ENCODE peak calls at places on chromosomes 11 and 22, in six cellular contexts. H is SK-N-SH, F is GM23338, R is MM.1S, K is GM23248, Y is PC-3. T is an unnamed sample. For H3F3A, the result is how much of the 10 kb centered on the place peaks cover.

GRCh38 chr22:33917744-33918406 is 2.4 kb downstream of the LARGE1 start:
- DNase-seq in H (peak), F (peak), R (peak), K (peak), Y (no peak), T (peak)

GRCh38 chr11:133606122-133606521 is 73.8 kb upstream of the OPCML start:
- DNase-seq in H (no peak), F (no peak), R (no peak), K (no peak), Y (no peak), T (no peak)

GRCh38 chr11:44855138-44855849 is 95.4 kb downstream of the TP53I11 start:
- DNase-seq in H (no peak), F (no peak), R (no peak), K (peak), Y (peak), T (no peak)

GRCh38 chr11:75625970-75626691 is 42.7 kb downstream of the MAP6 start:
- DNase-seq in H (no peak), F (no peak), R (no peak), K (peak), Y (peak), T (no peak)

GRCh38 chr22:46007848-46008261 is 30.9 kb upstream of the WNT7B start:
- DNase-seq in H (peak), F (no peak), R (no peak), K (peak), Y (no peak), T (no peak)

GRCh38 chr11:33857924-33858323 is 34.0 kb downstream of the LMO2 start:
- DNase-seq in H (peak), F (peak), R (peak), K (peak), Y (peak), T (peak)

GRCh38 chr22:44369241-44369652 is 56.5 kb upstream of the SHISAL1 start:
- DNase-seq in H (no peak), F (peak), R (no peak), K (no peak), Y (no peak), T (peak)

GRCh38 chr11:111918390-111919256 is at the start of gene C11orf52:
- DNase-seq in H (no peak), F (peak), R (peak), K (peak), Y (peak), T (peak)

GRCh38 chr11:2120359-2121100 is 18.7 kb downstream of the IGF2 start:
- DNase-seq in H (peak), F (peak), R (no peak), K (no peak), Y (no peak), T (no peak)

GRCh38 chr22:42343551-42344081 is 73.2 kb upstream of the TCF20 start:
- DNase-seq in H (peak), F (peak), R (no peak), K (peak), Y (peak), T (peak)

GRCh38 chr22:35616043-35616442 is 1.1 kb downstream of the MB start:
- DNase-seq in H (no peak), F (no peak), R (no peak), K (no peak), Y (no peak), T (no peak)

GRCh38 chr11:35012467-35013191 is 96.2 kb downstream of the PDHX start:
- DNase-seq in H (no peak), F (no peak), R (peak), K (no peak), Y (no peak), T (no peak)

GRCh38 chr11:35011389-35011788 is 95.0 kb downstream of the PDHX start:
- DNase-seq in H (no peak), F (no peak), R (no peak), K (peak), Y (peak), T (no peak)

GRCh38 chr11:35010656-35011055 is 94.2 kb downstream of the PDHX start:
- DNase-seq in H (no peak), F (peak), R (no peak), K (no peak), Y (no peak), T (no peak)

GRCh38 chr11:35013514-35014191 is 97.2 kb downstream of the PDHX start:
- DNase-seq in H (no peak), F (no peak), R (peak), K (peak), Y (no peak), T (peak)

GRCh38 chr11:35011944-35012343 is 95.5 kb downstream of the PDHX start:
- DNase-seq in H (no peak), F (no peak), R (peak), K (no peak), Y (no peak), T (no peak)
- H3F3A ChIP-seq in H (under half), F (under half), R (under half), K (under half), Y (under half), T (under half)

GRCh38 chr22:24977370-24978230 is 25.1 kb downstream of the KIAA1671 start:
- DNase-seq in H (no peak), F (no peak), R (no peak), K (no peak), Y (no peak), T (peak)
- TF ChIP-seq EZH2phosphoT487 in H (no peak), F (no peak), R (no peak), K (no peak), Y (no peak), T (no peak)

DNA sequence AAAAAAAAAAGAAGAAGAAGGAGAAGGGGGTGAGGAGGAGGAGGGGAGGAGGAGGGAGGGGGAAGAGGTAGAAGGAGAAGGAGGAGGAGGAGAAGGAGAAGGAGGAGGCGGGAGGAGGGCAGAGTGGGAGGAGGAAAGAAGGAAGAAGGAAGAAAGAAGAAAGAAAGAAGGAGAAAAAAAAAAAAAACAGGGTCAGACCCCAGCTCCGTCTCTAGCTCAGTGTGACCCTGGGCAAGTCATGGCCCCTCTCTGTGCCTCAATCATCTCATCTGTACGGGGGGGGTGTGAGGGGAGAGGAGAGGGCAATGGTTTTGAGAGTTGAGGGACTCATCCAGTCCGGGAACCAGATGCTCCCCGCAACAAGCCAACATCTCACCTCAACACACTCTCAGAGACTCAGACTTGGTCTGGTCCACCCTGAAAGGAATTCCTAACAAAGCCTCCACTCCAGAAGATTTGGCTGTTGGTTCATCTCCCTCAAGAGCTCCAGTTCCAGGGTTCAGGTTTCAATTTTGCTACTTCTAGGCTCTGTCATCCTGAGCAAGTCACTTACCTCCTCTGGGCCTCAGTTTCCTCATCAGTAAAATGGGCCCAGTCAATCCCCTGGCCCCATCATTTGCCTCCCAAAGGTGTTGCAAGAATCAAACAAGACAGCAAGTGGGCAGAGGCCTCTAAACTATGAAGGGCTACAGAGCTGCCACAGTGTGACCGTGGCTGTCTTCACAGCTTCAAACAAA is 7.7 kb downstream of the CARD10 start:
- DNase-seq in H (no peak), F (no peak), R (no peak), K (no peak), Y (no peak), T (no peak)
- H3F3A ChIP-seq in H (under half), F (under half), R (under half), K (under half), Y (under half), T (under half)

DNA sequence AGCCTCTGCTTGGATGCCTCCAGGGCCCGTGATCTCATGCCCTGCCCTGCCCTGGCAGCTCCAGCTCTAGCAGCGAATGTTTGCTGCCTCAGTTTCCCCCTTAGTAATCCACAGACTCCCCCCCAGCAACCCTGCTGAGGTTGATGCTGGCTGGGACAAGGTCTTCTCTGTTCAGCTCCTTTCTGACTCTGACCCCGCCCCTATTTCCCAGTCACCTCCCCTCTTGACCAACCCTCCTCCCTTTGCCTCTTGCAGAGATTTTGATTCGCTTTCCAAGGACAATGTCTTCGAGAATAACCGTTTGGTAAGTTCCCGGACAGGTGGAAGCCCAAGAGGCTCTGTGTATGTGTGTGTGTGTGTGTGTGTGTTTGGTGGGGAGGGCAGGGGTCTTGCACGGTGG is 5.6 kb downstream of the MICALL1 start:
- DNase-seq in H (no peak), F (peak), R (no peak), K (no peak), Y (no peak), T (no peak)
- TF ChIP-seq EZH2phosphoT487 in H (no peak), F (no peak), R (no peak), K (no peak), Y (no peak), T (no peak)

GRCh38 chr22:32815059-32815458 is 13.6 kb downstream of the TIMP3 start:
- DNase-seq in H (no peak), F (no peak), R (no peak), K (no peak), Y (no peak), T (no peak)
- H3F3A ChIP-seq in H (under half), F (under half), R (under half), K (half or more), Y (under half), T (under half)

T was measured in neural progenitor cell.